ENCODE peak calls at places on chromosomes 4 and X, in seven cellular contexts. M, T, P, R, Z, H and W are unnamed samples.

GRCh38 chr4:67750691-67751090 is 3.5 kb downstream of the GNRHR start:
- DNase-seq in H (peak; percentile 16), M (no peak), P (no peak), T (peak; percentile 35), R (no peak), Z (no peak), W (no peak)

GRCh38 chr4:99947190-99947578 is 766 bp upstream of the DNAJB14 start:
- DNase-seq in M (no peak), T (peak; percentile 38), H (no peak), R (no peak), Z (no peak), P (no peak), W (no peak)

GRCh38 chr4:62914758-62915157 is 1494.5 kb downstream of the TECRL start:
- DNase-seq in H (no peak), T (no peak), M (no peak), Z (no peak), P (no peak), R (no peak), W (no peak)

GRCh38 chr4:177902386-177902785 is 460.1 kb upstream of the AGA start:
- DNase-seq in H (no peak), P (no peak), Z (no peak), M (no peak), R (no peak), T (no peak), W (no peak)

GRCh38 chr4:138576684-138577083 is 334.5 kb upstream of the SLC7A11 start:
- DNase-seq in P (no peak), Z (no peak), M (peak; percentile 22), H (no peak), R (peak; percentile 24), T (peak; percentile 55), W (no peak)

GRCh38 chr4:1992468-1993168 is 16.2 kb downstream of the NELFA start:
- DNase-seq in T (no peak), Z (no peak), H (no peak), P (no peak), R (no peak), M (no peak), W (no peak)

GRCh38 chr4:1010522-1011021 is 854 bp upstream of the FGFRL1 start:
- DNase-seq in Z (no peak), T (peak; percentile 97), H (peak; percentile 24), M (peak; percentile 23), P (no peak), R (peak; percentile 94), W (no peak)

GRCh38 chr4:117817316-117817715 is 217.0 kb upstream of the NDST3 start:
- DNase-seq in H (no peak), T (no peak), R (peak; percentile 1), P (no peak), M (peak; percentile 6), Z (no peak), W (no peak)

GRCh38 chrX:45351478-45351877 is 150.8 kb upstream of the DIPK2B start:
- DNase-seq in H (no peak), R (no peak), Z (no peak), P (no peak), T (peak; percentile 76), M (peak; percentile 15), W (no peak)

GRCh38 chr4:110294165-110294564 is 95.8 kb upstream of the ELOVL6 start:
- DNase-seq in Z (no peak), P (no peak), T (peak; percentile 21), H (no peak), R (no peak), M (no peak), W (no peak)

GRCh38 chr4:109214622-109215350 is 87.7 kb downstream of the COL25A1 start:
- DNase-seq in P (no peak), H (no peak), T (peak; percentile 10), M (no peak), Z (no peak), R (peak; percentile 5), W (no peak)

GRCh38 chrX:128020701-128021100 is 31.5 kb downstream of the ACTRT1 start:
- DNase-seq in R (no peak), T (no peak), Z (no peak), M (peak; percentile 23), H (no peak), P (no peak), W (no peak)

GRCh38 chr4:1458581-1458980 is 52.3 kb upstream of the NKX1-1 start:
- DNase-seq in H (no peak), T (no peak), R (no peak), Z (no peak), P (no peak), M (no peak), W (peak; percentile 8)

GRCh38 chr4:75724867-75725724 is 719 bp downstream of the USO1 start:
- DNase-seq in T (peak; percentile 92), H (peak; percentile 48), P (peak; percentile 75), Z (no peak), M (peak; percentile 48), R (peak; percentile 44), W (peak; percentile 50)

GRCh38 chrX:82218361-82218760 is 1016.5 kb downstream of the SH3BGRL start:
- DNase-seq in R (peak; percentile 59), M (no peak), T (peak; percentile 23), Z (no peak), P (no peak), H (peak; percentile 13), W (no peak)

GRCh38 chr4:153233761-153234371 is 29.6 kb downstream of the TRIM2 start:
- DNase-seq in Z (no peak), R (no peak), T (peak; percentile 95), P (no peak), H (no peak), M (peak; percentile 59), W (no peak)

GRCh38 chr4:144115519-144115918 is 25.0 kb downstream of the GYPA start:
- DNase-seq in Z (no peak), H (no peak), P (no peak), T (no peak), M (no peak), R (no peak), W (no peak)

GRCh38 chr4:2923141-2923551 is 40.1 kb downstream of the NOP14 start:
- DNase-seq in R (no peak), T (no peak), M (peak; percentile 36), H (no peak), Z (no peak), P (no peak), W (no peak)

GRCh38 chr4:24564488-24564887 is 19.9 kb downstream of the DHX15 start:
- DNase-seq in P (no peak), M (no peak), T (peak; percentile 26), H (peak; percentile 22), Z (no peak), R (no peak), W (no peak)

GRCh38 chrX:37320541-37321203 is 28.5 kb upstream of the PRRG1 start:
- DNase-seq in R (peak; percentile 80), H (no peak), P (no peak), T (no peak), M (no peak), Z (no peak), W (no peak)

GRCh38 chr4:76002176-76002575 is 5.1 kb downstream of the CXCL9 start:
- DNase-seq in M (no peak), R (peak; percentile 87), H (no peak), T (peak; percentile 21), P (no peak), Z (no peak), W (no peak)

GRCh38 chrX:42195506-42195905 is 272.2 kb upstream of the CASK start:
- DNase-seq in P (no peak), R (no peak), Z (no peak), T (no peak), M (no peak), H (no peak), W (no peak)

GRCh38 chrX:72081605-72082320 is 50.0 kb downstream of the RTL5 start:
- DNase-seq in Z (no peak), M (no peak), H (no peak), R (no peak), P (no peak), T (no peak), W (no peak)

GRCh38 chrX:123728001-123728400 is 4.9 kb downstream of the THOC2 start:
- DNase-seq in P (no peak), M (no peak), H (no peak), R (no peak), T (no peak), Z (no peak), W (no peak)

GRCh38 chr4:80069837-80070788 is 2.9 kb downstream of the ANTXR2 start:
- DNase-seq in T (peak; percentile 74), R (peak; percentile 28), H (no peak), M (no peak), Z (no peak), P (no peak), W (no peak)

GRCh38 chr4:25486171-25486570 is 109.1 kb downstream of the ANAPC4 start:
- DNase-seq in P (no peak), T (no peak), Z (no peak), R (no peak), M (no peak), H (no peak), W (no peak)

GRCh38 chrX:34848281-34848680 is 94.3 kb upstream of the FAM47B start:
- DNase-seq in P (no peak), M (no peak), H (no peak), T (peak; percentile 71), R (no peak), Z (no peak), W (no peak)

GRCh38 chrX:24415921-24416320 is 49.2 kb upstream of the PDK3 start:
- DNase-seq in H (no peak), Z (no peak), R (no peak), M (no peak), T (no peak), P (no peak), W (no peak)

GRCh38 chrX:13387656-13388421 is 68.0 kb upstream of the ATXN3L start:
- DNase-seq in Z (no peak), H (no peak), M (no peak), P (no peak), T (peak; percentile 75), R (peak; percentile 93), W (no peak)

GRCh38 chrX:104137496-104137895 is 19.3 kb downstream of the SLC25A53 start:
- DNase-seq in R (peak; percentile 0), Z (no peak), T (peak; percentile 30), H (no peak), P (no peak), M (peak; percentile 1), W (no peak)

GRCh38 chr4:95165926-95166524 is 382.7 kb downstream of the UNC5C start:
- DNase-seq in R (peak; percentile 63), M (no peak), P (no peak), T (peak; percentile 81), H (peak; percentile 91), Z (no peak), W (peak; percentile 84)

GRCh38 chr4:138910201-138910913 is 105.2 kb upstream of the NOCT start:
- DNase-seq in M (no peak), R (no peak), P (no peak), T (peak; percentile 40), Z (no peak), H (no peak), W (no peak)

GRCh38 chr4:121277194-121278105 is 103.4 kb downstream of the QRFPR start:
- DNase-seq in T (peak; percentile 39), P (no peak), Z (no peak), H (no peak), M (no peak), R (peak; percentile 24), W (no peak)

GRCh38 chr4:27218013-27218412 is 357.4 kb downstream of the STIM2 start:
- DNase-seq in H (no peak), T (peak; percentile 53), Z (no peak), M (no peak), R (no peak), P (no peak), W (no peak)

GRCh38 chrX:38277802-38278201 is 49.5 kb downstream of the RPGR start:
- DNase-seq in R (no peak), M (no peak), P (no peak), H (no peak), T (no peak), Z (no peak), W (no peak)

GRCh38 chrX:40166582-40166981 is 68.8 kb upstream of the BCOR start:
- DNase-seq in P (no peak), Z (no peak), H (no peak), R (no peak), M (no peak), T (peak; percentile 85), W (no peak)

GRCh38 chrX:104695593-104695992 is 129.6 kb downstream of the IL1RAPL2 start:
- DNase-seq in P (no peak), R (no peak), M (no peak), Z (no peak), T (no peak), H (no peak), W (no peak)

GRCh38 chrX:6694977-6695376 is 160.1 kb upstream of the VCX3A start:
- DNase-seq in R (no peak), T (no peak), H (no peak), M (no peak), Z (no peak), P (no peak), W (no peak)